ENCODE peak calls at places on chromosomes 16 and 17, in five cellular contexts. One of them, this sample, is unnamed.

GRCh38 chr16:6345090-6345489 is 987.6 kb upstream of the RBFOX1 start:
- DNase-seq in endothelial cell of umbilical vein: no peak
- DNase-seq in transverse colon: no peak
- DNase-seq in brain microvascular endothelial cell: no peak
- DNase-seq in colonic mucosa: no peak
- DNase-seq in this sample: no peak

GRCh38 chr16:57318240-57318970 is 33.9 kb upstream of the PLLP start:
- DNase-seq in endothelial cell of umbilical vein: no peak
- DNase-seq in transverse colon: no peak
- DNase-seq in brain microvascular endothelial cell: no peak
- DNase-seq in colonic mucosa: no peak
- DNase-seq in this sample: no peak

GRCh38 chr17:56502120-56502519 is 91.4 kb upstream of the NOG start:
- DNase-seq in endothelial cell of umbilical vein: no peak
- DNase-seq in transverse colon: no peak
- DNase-seq in brain microvascular endothelial cell: no peak
- DNase-seq in colonic mucosa: no peak
- DNase-seq in this sample: no peak

GRCh38 chr17:38705803-38706624 is 941 bp downstream of the MLLT6 start:
- DNase-seq in endothelial cell of umbilical vein: peak; percentile 27
- DNase-seq in transverse colon: peak; percentile 50
- DNase-seq in brain microvascular endothelial cell: no peak
- DNase-seq in colonic mucosa: peak; percentile 75
- DNase-seq in this sample: no peak

GRCh38 chr17:29138991-29139682 is 41.1 kb downstream of the MYO18A start:
- DNase-seq in endothelial cell of umbilical vein: no peak
- DNase-seq in transverse colon: peak; percentile 66
- DNase-seq in brain microvascular endothelial cell: no peak
- DNase-seq in colonic mucosa: peak; percentile 46
- DNase-seq in this sample: no peak

GRCh38 chr17:1605681-1606351 is 22.8 kb downstream of the SLC43A2 start:
- DNase-seq in endothelial cell of umbilical vein: no peak
- DNase-seq in transverse colon: no peak
- DNase-seq in brain microvascular endothelial cell: no peak
- DNase-seq in colonic mucosa: no peak
- DNase-seq in this sample: no peak

GRCh38 chr17:50539762-50540440 is 7.1 kb upstream of the SPATA20 start:
- DNase-seq in endothelial cell of umbilical vein: no peak
- DNase-seq in transverse colon: peak; percentile 76
- DNase-seq in brain microvascular endothelial cell: no peak
- DNase-seq in colonic mucosa: peak; percentile 75
- DNase-seq in this sample: no peak

GRCh38 chr17:14276535-14277250 is 24.2 kb upstream of the HS3ST3B1 start:
- DNase-seq in endothelial cell of umbilical vein: no peak
- DNase-seq in transverse colon: no peak
- DNase-seq in brain microvascular endothelial cell: no peak
- DNase-seq in colonic mucosa: no peak
- DNase-seq in this sample: no peak

GRCh38 chr16:17343028-17343427 is 127.7 kb downstream of the XYLT1 start:
- DNase-seq in endothelial cell of umbilical vein: no peak
- DNase-seq in transverse colon: peak; percentile 54
- DNase-seq in brain microvascular endothelial cell: no peak
- DNase-seq in colonic mucosa: no peak
- DNase-seq in this sample: no peak

DNA sequence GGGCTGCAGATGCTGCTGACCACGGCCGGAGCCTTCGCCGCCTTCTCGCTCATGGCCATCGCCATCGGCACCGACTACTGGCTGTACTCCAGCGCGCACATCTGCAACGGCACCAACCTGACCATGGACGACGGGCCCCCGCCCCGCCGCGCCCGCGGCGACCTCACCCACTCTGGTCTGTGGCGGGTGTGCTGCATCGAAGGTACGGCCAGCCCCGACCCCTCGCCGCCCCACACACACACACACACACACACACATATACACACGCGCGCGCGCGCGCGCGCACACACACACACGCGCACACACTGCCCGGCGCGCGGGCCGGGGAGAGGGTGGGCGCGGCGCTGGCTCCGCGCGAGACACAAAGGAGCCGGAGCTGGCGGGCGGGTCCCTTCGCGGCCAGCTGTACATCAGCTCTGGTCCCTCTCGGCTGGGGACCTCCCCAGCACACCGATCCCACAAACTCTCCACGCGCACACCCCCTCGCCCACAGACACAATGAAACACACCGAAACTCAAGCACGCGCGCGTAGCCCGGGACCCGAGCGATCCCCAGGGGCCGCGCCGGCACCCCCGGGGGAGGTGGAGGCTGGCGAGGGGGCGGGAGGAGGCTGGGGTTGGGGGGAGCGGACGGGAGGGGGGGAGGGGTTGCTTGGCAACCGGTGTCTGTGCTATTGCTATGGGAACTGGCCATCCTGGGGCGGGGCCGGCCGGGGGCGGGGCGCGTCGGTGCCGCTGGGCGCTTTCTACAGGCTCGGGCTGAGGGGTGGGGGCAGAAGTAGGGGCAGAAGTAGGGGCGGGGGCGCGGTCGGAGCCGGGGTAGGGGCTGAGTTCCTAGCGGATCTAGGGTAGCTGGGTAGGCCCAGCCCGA is 658 bp downstream of the CACNG4 start:
- DNase-seq in endothelial cell of umbilical vein: no peak
- DNase-seq in transverse colon: no peak
- DNase-seq in brain microvascular endothelial cell: no peak
- DNase-seq in colonic mucosa: peak; percentile 61
- DNase-seq in this sample: no peak
- H3K4me3 ChIP-seq in endothelial cell of umbilical vein: peak overlapping the region; percentile 21
- H3K4me3 ChIP-seq in transverse colon: peak overlapping the region; percentile 48
- H3K4me3 ChIP-seq in brain microvascular endothelial cell: peak overlapping the region; percentile 39
- H3K4me3 ChIP-seq in colonic mucosa: peak overlapping the region; percentile 30
- H3K4me3 ChIP-seq in this sample: peak overlapping the region; percentile 17

DNA sequence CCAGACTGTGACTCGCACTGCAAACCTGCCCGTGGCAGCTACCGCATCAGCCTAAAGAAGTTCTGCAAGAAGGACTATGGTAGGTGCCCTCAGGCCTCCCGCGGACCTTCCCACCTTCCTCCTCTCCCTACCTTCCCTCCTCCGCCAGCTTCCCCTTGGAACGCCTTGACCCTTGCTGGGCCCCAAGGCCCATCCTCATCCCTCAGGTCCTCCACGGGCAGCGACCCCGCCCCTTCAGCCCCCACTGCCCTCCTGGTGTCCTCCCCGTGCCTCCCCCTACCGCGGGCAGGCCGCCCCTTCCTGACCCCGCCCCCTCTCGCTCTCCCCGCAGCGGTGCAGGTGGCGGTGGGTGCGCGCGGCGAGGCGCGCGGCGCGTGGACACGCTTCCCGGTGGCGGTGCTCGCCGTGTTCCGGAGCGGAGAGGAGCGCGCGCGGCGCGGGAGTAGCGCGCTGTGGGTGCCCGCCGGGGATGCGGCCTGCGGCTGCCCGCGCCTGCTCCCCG is 1.5 kb upstream of the TBC1D24 start:
- DNase-seq in endothelial cell of umbilical vein: no peak
- DNase-seq in transverse colon: no peak
- DNase-seq in brain microvascular endothelial cell: no peak
- DNase-seq in colonic mucosa: no peak
- DNase-seq in this sample: no peak
- H3K4me3 ChIP-seq in endothelial cell of umbilical vein: peak overlapping the region; percentile 15
- H3K4me3 ChIP-seq in transverse colon: peak overlapping the region; percentile 90
- H3K4me3 ChIP-seq in brain microvascular endothelial cell: peak overlapping the region; percentile 5
- H3K4me3 ChIP-seq in colonic mucosa: peak overlapping the region; percentile 28
- H3K4me3 ChIP-seq in this sample: no peak overlapping the region

GRCh38 chr16:85171809-85172464 is 59.7 kb upstream of the CIBAR2 start:
- DNase-seq in endothelial cell of umbilical vein: peak; percentile 93
- DNase-seq in transverse colon: no peak
- DNase-seq in brain microvascular endothelial cell: no peak
- DNase-seq in colonic mucosa: no peak
- DNase-seq in this sample: no peak
- H3K4me3 ChIP-seq in endothelial cell of umbilical vein: peak overlapping the region; percentile 15
- H3K4me3 ChIP-seq in transverse colon: peak overlapping the region; percentile 7
- H3K4me3 ChIP-seq in brain microvascular endothelial cell: peak overlapping the region; percentile 48
- H3K4me3 ChIP-seq in colonic mucosa: peak overlapping the region; percentile 19
- H3K4me3 ChIP-seq in this sample: no peak overlapping the region

GRCh38 chr16:79508294-79508693 is 92.2 kb downstream of the MAF start:
- DNase-seq in endothelial cell of umbilical vein: no peak
- DNase-seq in transverse colon: no peak
- DNase-seq in brain microvascular endothelial cell: no peak
- DNase-seq in colonic mucosa: no peak
- DNase-seq in this sample: no peak

GRCh38 chr16:79510879-79511278 is 89.7 kb downstream of the MAF start:
- DNase-seq in endothelial cell of umbilical vein: no peak
- DNase-seq in transverse colon: no peak
- DNase-seq in brain microvascular endothelial cell: no peak
- DNase-seq in colonic mucosa: no peak
- DNase-seq in this sample: no peak

GRCh38 chr16:79509906-79510305 is 90.6 kb downstream of the MAF start:
- DNase-seq in endothelial cell of umbilical vein: no peak
- DNase-seq in transverse colon: no peak
- DNase-seq in brain microvascular endothelial cell: no peak
- DNase-seq in colonic mucosa: no peak
- DNase-seq in this sample: no peak

GRCh38 chr16:79505344-79505743 is 95.2 kb downstream of the MAF start:
- DNase-seq in endothelial cell of umbilical vein: no peak
- DNase-seq in transverse colon: no peak
- DNase-seq in brain microvascular endothelial cell: no peak
- DNase-seq in colonic mucosa: no peak
- DNase-seq in this sample: peak; percentile 34

GRCh38 chr16:79509221-79509631 is 91.3 kb downstream of the MAF start:
- DNase-seq in endothelial cell of umbilical vein: no peak
- DNase-seq in transverse colon: peak; percentile 25
- DNase-seq in brain microvascular endothelial cell: no peak
- DNase-seq in colonic mucosa: no peak
- DNase-seq in this sample: peak; percentile 31
- H3K4me3 ChIP-seq in endothelial cell of umbilical vein: no peak overlapping the region
- H3K4me3 ChIP-seq in transverse colon: no peak overlapping the region
- H3K4me3 ChIP-seq in brain microvascular endothelial cell: no peak overlapping the region
- H3K4me3 ChIP-seq in colonic mucosa: no peak overlapping the region
- H3K4me3 ChIP-seq in this sample: no peak overlapping the region

DNA sequence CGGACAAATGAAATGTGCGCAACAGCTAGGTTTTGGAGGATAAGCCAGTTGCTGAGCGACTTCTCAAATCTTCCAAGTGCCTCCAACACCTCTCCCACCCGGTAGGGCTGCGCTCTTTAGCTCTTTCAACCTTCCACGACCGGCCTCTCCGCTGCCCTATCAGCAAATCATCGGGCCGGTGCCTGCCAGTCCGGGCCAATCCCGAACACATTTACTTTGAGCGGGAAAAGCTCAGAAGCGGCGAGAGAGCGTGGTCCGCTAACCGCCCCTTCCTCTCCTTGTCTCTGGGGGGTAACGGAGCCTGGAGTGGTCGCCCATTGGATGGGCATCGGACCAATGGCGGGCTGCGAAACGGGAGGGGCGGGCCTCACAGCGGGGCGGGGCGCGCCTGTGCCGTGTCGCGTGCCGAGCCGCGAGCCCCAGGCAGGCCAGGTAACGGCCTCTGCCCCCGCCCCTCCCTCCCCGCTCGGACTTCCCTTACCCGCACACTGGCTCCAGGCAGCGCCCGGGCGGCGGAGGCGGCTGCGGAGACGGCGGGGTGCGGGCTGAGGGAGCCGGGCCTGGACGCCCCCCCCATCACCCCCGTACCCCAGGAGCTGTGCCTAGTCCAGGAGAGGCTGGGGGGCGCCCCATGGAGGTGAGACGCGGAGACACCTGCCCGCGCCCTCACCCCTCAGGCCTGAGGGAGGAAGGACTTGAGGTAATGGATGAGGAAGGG is at the start of gene MEIOC:
- DNase-seq in endothelial cell of umbilical vein: peak; percentile 19
- DNase-seq in transverse colon: no peak
- DNase-seq in brain microvascular endothelial cell: peak; percentile 7
- DNase-seq in colonic mucosa: no peak
- DNase-seq in this sample: no peak
- H3K4me3 ChIP-seq in endothelial cell of umbilical vein: no peak within 1 kb of the TSS
- H3K4me3 ChIP-seq in transverse colon: peak within 1 kb of the TSS; percentile 25
- H3K4me3 ChIP-seq in brain microvascular endothelial cell: peak within 1 kb of the TSS; percentile 22
- H3K4me3 ChIP-seq in colonic mucosa: peak within 1 kb of the TSS; percentile 17
- H3K4me3 ChIP-seq in this sample: no peak within 1 kb of the TSS

DNA sequence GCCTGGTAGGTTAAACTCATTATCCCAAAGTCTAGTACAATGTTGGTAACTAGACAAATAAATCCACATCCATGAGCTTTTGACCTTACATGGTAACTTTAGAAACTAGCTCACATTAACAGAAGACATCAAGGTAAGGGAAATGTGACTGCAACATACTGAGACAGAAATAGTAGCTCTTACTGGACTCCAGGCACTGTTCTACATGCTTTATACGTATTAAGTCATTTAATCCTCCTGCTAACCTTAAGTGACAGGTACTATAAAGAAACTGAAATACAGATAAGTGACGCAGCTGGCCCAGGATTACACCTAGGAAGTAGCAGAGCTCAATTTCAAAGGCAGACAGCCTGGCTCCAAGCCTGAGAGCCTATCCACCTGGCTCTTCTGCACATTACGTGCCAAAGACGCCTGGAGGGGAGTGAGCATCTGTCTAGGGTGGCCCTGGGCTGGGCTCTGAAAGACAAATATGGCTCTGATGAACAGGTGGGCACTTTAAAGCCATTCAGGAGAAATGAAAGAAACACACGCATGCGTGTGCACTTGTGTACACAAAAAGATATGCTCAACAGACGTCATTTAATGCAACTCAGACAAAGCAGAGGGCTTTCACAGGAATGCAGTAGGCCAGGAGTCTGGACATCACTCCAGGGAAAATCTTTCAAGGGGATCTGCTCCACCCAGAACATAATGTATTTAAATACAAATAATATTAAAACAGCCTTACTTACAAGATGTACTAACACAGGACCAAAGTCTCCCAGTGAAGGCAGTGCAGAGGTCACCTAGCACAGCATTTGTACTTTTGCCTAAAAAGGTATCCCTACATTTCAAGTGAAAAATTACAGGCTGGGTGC is 4.4 kb downstream of the ZC3H7A start:
- DNase-seq in endothelial cell of umbilical vein: no peak
- DNase-seq in transverse colon: peak; percentile 69
- DNase-seq in brain microvascular endothelial cell: no peak
- DNase-seq in colonic mucosa: peak; percentile 67
- DNase-seq in this sample: no peak
- H3K4me3 ChIP-seq in endothelial cell of umbilical vein: no peak overlapping the region
- H3K4me3 ChIP-seq in transverse colon: no peak overlapping the region
- H3K4me3 ChIP-seq in brain microvascular endothelial cell: no peak overlapping the region
- H3K4me3 ChIP-seq in colonic mucosa: no peak overlapping the region
- H3K4me3 ChIP-seq in this sample: no peak overlapping the region